ENCODE peak calls at places on chromosomes 6 and 20, in six cellular contexts. One of them, this sample, is unnamed.

GRCh38 chr6:25172819-25173218 is 106.4 kb upstream of the CARMIL1 start:
- DNase-seq in activated CD4-positive, alpha-beta T cell treated with anti-CD3 and anti-CD28 coated beads, Interleukin-2, amount 10 ng/mL, durations not matched to agents 7 days and 5 days: no peak
- DNase-seq in lung: no peak
- DNase-seq in COR-L47: no peak
- DNase-seq in mammary epithelial cell: peak
- DNase-seq in NCI-H774: no peak
- DNase-seq in this sample: no peak

GRCh38 chr20:41654292-41654691 is 36.1 kb upstream of the CHD6 start:
- DNase-seq in mammary epithelial cell: no peak
- DNase-seq in activated CD4-positive, alpha-beta T cell treated with anti-CD3 and anti-CD28 coated beads, Interleukin-2, amount 10 ng/mL, durations not matched to agents 7 days and 5 days: no peak
- DNase-seq in COR-L47: peak
- DNase-seq in NCI-H774: peak
- DNase-seq in lung: no peak
- DNase-seq in this sample: peak

GRCh38 chr20:50762435-50763201 is 31.2 kb downstream of the PARD6B start:
- DNase-seq in mammary epithelial cell: peak
- DNase-seq in COR-L47: no peak
- DNase-seq in lung: peak
- DNase-seq in activated CD4-positive, alpha-beta T cell treated with anti-CD3 and anti-CD28 coated beads, Interleukin-2, amount 10 ng/mL, durations not matched to agents 7 days and 5 days: no peak
- DNase-seq in NCI-H774: no peak
- DNase-seq in this sample: peak

GRCh38 chr6:13425971-13426931 is 61.1 kb downstream of the GFOD1 start:
- DNase-seq in COR-L47: no peak
- DNase-seq in lung: no peak
- DNase-seq in mammary epithelial cell: peak
- DNase-seq in activated CD4-positive, alpha-beta T cell treated with anti-CD3 and anti-CD28 coated beads, Interleukin-2, amount 10 ng/mL, durations not matched to agents 7 days and 5 days: no peak
- DNase-seq in NCI-H774: no peak
- DNase-seq in this sample: no peak

GRCh38 chr6:23175391-23175790 is 606.0 kb downstream of the HDGFL1 start:
- DNase-seq in mammary epithelial cell: no peak
- DNase-seq in lung: no peak
- DNase-seq in NCI-H774: no peak
- DNase-seq in COR-L47: no peak
- DNase-seq in activated CD4-positive, alpha-beta T cell treated with anti-CD3 and anti-CD28 coated beads, Interleukin-2, amount 10 ng/mL, durations not matched to agents 7 days and 5 days: no peak
- DNase-seq in this sample: no peak

GRCh38 chr6:37027036-37027720 is 21.7 kb downstream of the FGD2 start:
- DNase-seq in COR-L47: no peak
- DNase-seq in lung: no peak
- DNase-seq in NCI-H774: no peak
- DNase-seq in activated CD4-positive, alpha-beta T cell treated with anti-CD3 and anti-CD28 coated beads, Interleukin-2, amount 10 ng/mL, durations not matched to agents 7 days and 5 days: no peak
- DNase-seq in mammary epithelial cell: peak
- DNase-seq in this sample: no peak

GRCh38 chr6:17098538-17098937 is 3.3 kb upstream of the STMND1 start:
- DNase-seq in activated CD4-positive, alpha-beta T cell treated with anti-CD3 and anti-CD28 coated beads, Interleukin-2, amount 10 ng/mL, durations not matched to agents 7 days and 5 days: no peak
- DNase-seq in COR-L47: no peak
- DNase-seq in mammary epithelial cell: no peak
- DNase-seq in lung: no peak
- DNase-seq in NCI-H774: no peak
- DNase-seq in this sample: no peak

GRCh38 chr20:19583532-19584175 is 174.4 kb upstream of the RIN2 start:
- DNase-seq in lung: peak
- DNase-seq in mammary epithelial cell: peak
- DNase-seq in activated CD4-positive, alpha-beta T cell treated with anti-CD3 and anti-CD28 coated beads, Interleukin-2, amount 10 ng/mL, durations not matched to agents 7 days and 5 days: peak
- DNase-seq in COR-L47: peak
- DNase-seq in NCI-H774: peak
- DNase-seq in this sample: peak

GRCh38 chr6:139852067-139852466 is 477.6 kb upstream of the CITED2 start:
- DNase-seq in COR-L47: no peak
- DNase-seq in NCI-H774: no peak
- DNase-seq in lung: no peak
- DNase-seq in mammary epithelial cell: no peak
- DNase-seq in activated CD4-positive, alpha-beta T cell treated with anti-CD3 and anti-CD28 coated beads, Interleukin-2, amount 10 ng/mL, durations not matched to agents 7 days and 5 days: no peak
- DNase-seq in this sample: no peak

GRCh38 chr20:32859961-32860360 is 1.2 kb downstream of the EFCAB8 start:
- DNase-seq in lung: no peak
- DNase-seq in activated CD4-positive, alpha-beta T cell treated with anti-CD3 and anti-CD28 coated beads, Interleukin-2, amount 10 ng/mL, durations not matched to agents 7 days and 5 days: no peak
- DNase-seq in NCI-H774: no peak
- DNase-seq in mammary epithelial cell: no peak
- DNase-seq in COR-L47: no peak
- DNase-seq in this sample: no peak

GRCh38 chr6:152948150-152948768 is 34.6 kb downstream of the FBXO5 start:
- DNase-seq in mammary epithelial cell: peak
- DNase-seq in NCI-H774: peak
- DNase-seq in lung: no peak
- DNase-seq in COR-L47: peak
- DNase-seq in activated CD4-positive, alpha-beta T cell treated with anti-CD3 and anti-CD28 coated beads, Interleukin-2, amount 10 ng/mL, durations not matched to agents 7 days and 5 days: peak
- DNase-seq in this sample: peak

GRCh38 chr6:28953039-28953872 is 29.5 kb upstream of the TRIM27 start:
- DNase-seq in activated CD4-positive, alpha-beta T cell treated with anti-CD3 and anti-CD28 coated beads, Interleukin-2, amount 10 ng/mL, durations not matched to agents 7 days and 5 days: peak
- DNase-seq in COR-L47: peak
- DNase-seq in NCI-H774: peak
- DNase-seq in lung: peak
- DNase-seq in mammary epithelial cell: peak
- DNase-seq in this sample: peak

GRCh38 chr6:119322034-119322433 is 27.5 kb downstream of the MAN1A1 start:
- DNase-seq in COR-L47: no peak
- DNase-seq in activated CD4-positive, alpha-beta T cell treated with anti-CD3 and anti-CD28 coated beads, Interleukin-2, amount 10 ng/mL, durations not matched to agents 7 days and 5 days: no peak
- DNase-seq in mammary epithelial cell: no peak
- DNase-seq in lung: no peak
- DNase-seq in NCI-H774: no peak
- DNase-seq in this sample: no peak

GRCh38 chr6:33630014-33630413 is 8.9 kb downstream of the ITPR3 start:
- DNase-seq in activated CD4-positive, alpha-beta T cell treated with anti-CD3 and anti-CD28 coated beads, Interleukin-2, amount 10 ng/mL, durations not matched to agents 7 days and 5 days: peak
- DNase-seq in NCI-H774: no peak
- DNase-seq in mammary epithelial cell: no peak
- DNase-seq in COR-L47: no peak
- DNase-seq in lung: peak
- DNase-seq in this sample: no peak

GRCh38 chr20:38303908-38304379 is at the start of gene BPI:
- DNase-seq in lung: peak
- DNase-seq in mammary epithelial cell: no peak
- DNase-seq in activated CD4-positive, alpha-beta T cell treated with anti-CD3 and anti-CD28 coated beads, Interleukin-2, amount 10 ng/mL, durations not matched to agents 7 days and 5 days: no peak
- DNase-seq in COR-L47: no peak
- DNase-seq in NCI-H774: no peak
- DNase-seq in this sample: no peak

GRCh38 chr20:59006167-59006863 is 739 bp downstream of the CTSZ start:
- DNase-seq in lung: no peak
- DNase-seq in COR-L47: no peak
- DNase-seq in NCI-H774: no peak
- DNase-seq in mammary epithelial cell: peak
- DNase-seq in activated CD4-positive, alpha-beta T cell treated with anti-CD3 and anti-CD28 coated beads, Interleukin-2, amount 10 ng/mL, durations not matched to agents 7 days and 5 days: no peak
- DNase-seq in this sample: no peak

GRCh38 chr6:113719056-113719455 is 138.1 kb upstream of the MARCKS start:
- DNase-seq in COR-L47: no peak
- DNase-seq in lung: no peak
- DNase-seq in NCI-H774: no peak
- DNase-seq in activated CD4-positive, alpha-beta T cell treated with anti-CD3 and anti-CD28 coated beads, Interleukin-2, amount 10 ng/mL, durations not matched to agents 7 days and 5 days: no peak
- DNase-seq in mammary epithelial cell: peak
- DNase-seq in this sample: no peak

GRCh38 chr6:157683707-157684106 is 139.3 kb upstream of the SNX9 start:
- DNase-seq in mammary epithelial cell: no peak
- DNase-seq in NCI-H774: no peak
- DNase-seq in COR-L47: no peak
- DNase-seq in lung: no peak
- DNase-seq in activated CD4-positive, alpha-beta T cell treated with anti-CD3 and anti-CD28 coated beads, Interleukin-2, amount 10 ng/mL, durations not matched to agents 7 days and 5 days: no peak
- DNase-seq in this sample: no peak

This sample was measured in NCI-H1092 treated with DMSO at 0.1 percent for 48 hours.